ENCODE peak calls at places on chromosomes 1 and 21, in ten cellular contexts. B, Z, G, A, K, R, Y, S, E and P are unnamed samples. For H3K27me3, the result is how much of the 10 kb centered on the place peaks cover.

GRCh38 chr1:100145116-100145515 is 12.2 kb downstream of the TRMT13 start:
- DNase-seq in B (no peak), Z (no peak), G (no peak), A (no peak), K (no peak), R (no peak), Y (no peak), S (no peak), E (no peak), P (no peak)

GRCh38 chr1:31054349-31054748 is 11.2 kb downstream of the PUM1 start:
- DNase-seq in B (no peak), Z (no peak), G (no peak), A (peak), K (no peak), R (no peak), Y (no peak), S (no peak), E (no peak), P (no peak)

GRCh38 chr1:107299521-107299920 is 158.7 kb downstream of the NTNG1 start:
- DNase-seq in B (no peak), Z (no peak), G (no peak), A (no peak), K (no peak), R (no peak), Y (no peak), S (no peak), E (no peak), P (no peak)

GRCh38 chr1:9351654-9352271 is 59.1 kb downstream of the SPSB1 start:
- DNase-seq in B (no peak), Z (no peak), G (no peak), A (no peak), K (no peak), R (peak), Y (no peak), S (no peak), E (peak), P (no peak)

GRCh38 chr1:159924025-159924790 is 1.1 kb downstream of the TAGLN2 start:
- DNase-seq in B (peak), Z (peak), G (peak), A (peak), K (no peak), R (peak), Y (peak), S (peak), E (peak), P (peak)

GRCh38 chr1:240806201-240806745 is 194.3 kb upstream of the GREM2 start:
- DNase-seq in B (no peak), Z (no peak), G (no peak), A (peak), K (no peak), R (no peak), Y (no peak), S (no peak), E (no peak), P (no peak)

GRCh38 chr1:42873670-42874069 is 27.3 kb downstream of the ZNF691 start:
- DNase-seq in B (no peak), Z (no peak), G (no peak), A (no peak), K (no peak), R (no peak), Y (no peak), S (no peak), E (no peak), P (no peak)

GRCh38 chr1:85343612-85344255 is 67.3 kb upstream of the BCL10 start:
- DNase-seq in B (no peak), Z (no peak), G (no peak), A (peak), K (no peak), R (no peak), Y (no peak), S (no peak), E (no peak), P (peak)

GRCh38 chr1:76871355-76871974 is 4.2 kb downstream of the ST6GALNAC5 start:
- DNase-seq in B (no peak), Z (no peak), G (no peak), A (no peak), K (peak), R (no peak), Y (no peak), S (no peak), E (no peak), P (no peak)

GRCh38 chr1:44700573-44700972 is 26.1 kb downstream of the ARMH1 start:
- DNase-seq in B (no peak), Z (no peak), G (no peak), A (no peak), K (no peak), R (no peak), Y (no peak), S (no peak), E (no peak), P (no peak)

GRCh38 chr1:58395355-58395754 is 151.2 kb downstream of the OMA1 start:
- DNase-seq in B (no peak), Z (no peak), G (no peak), A (peak), K (no peak), R (no peak), Y (no peak), S (no peak), E (peak), P (peak)

GRCh38 chr1:153357076-153357852 is 390 bp upstream of the S100A9 start:
- DNase-seq in B (peak), Z (no peak), G (peak), A (no peak), K (no peak), R (peak), Y (peak), S (peak), E (peak), P (peak)

GRCh38 chr1:68112835-68113243 is 62.4 kb upstream of the DIRAS3 start:
- DNase-seq in B (no peak), Z (no peak), G (no peak), A (peak), K (no peak), R (peak), Y (no peak), S (no peak), E (peak), P (no peak)

GRCh38 chr1:62841587-62842169 is 57.7 kb downstream of the ATG4C start:
- DNase-seq in B (no peak), Z (no peak), G (peak), A (peak), K (peak), R (no peak), Y (no peak), S (no peak), E (no peak), P (peak)

GRCh38 chr1:177219458-177220390 is 49.0 kb downstream of the BRINP2 start:
- DNase-seq in B (peak), Z (no peak), G (peak), A (no peak), K (no peak), R (no peak), Y (no peak), S (no peak), E (no peak), P (no peak)

GRCh38 chr1:163056832-163057231 is 12.3 kb upstream of the RGS4 start:
- DNase-seq in B (no peak), Z (no peak), G (no peak), A (peak), K (no peak), R (no peak), Y (no peak), S (no peak), E (no peak), P (no peak)

GRCh38 chr1:25622526-25622925 is 5.9 kb downstream of the MAN1C1 start:
- DNase-seq in B (no peak), Z (no peak), G (no peak), A (no peak), K (no peak), R (no peak), Y (no peak), S (no peak), E (peak), P (no peak)

GRCh38 chr1:176604461-176604860 is 141.5 kb downstream of the PAPPA2 start:
- DNase-seq in B (no peak), Z (no peak), G (no peak), A (no peak), K (no peak), R (no peak), Y (no peak), S (no peak), E (no peak), P (no peak)

GRCh38 chr1:43053040-43053439 is 94.4 kb upstream of the SLC2A1 start:
- DNase-seq in B (no peak), Z (no peak), G (no peak), A (no peak), K (no peak), R (no peak), Y (no peak), S (no peak), E (no peak), P (no peak)

GRCh38 chr1:216422821-216423529 is at the start of gene USH2A:
- DNase-seq in B (no peak), Z (no peak), G (peak), A (no peak), K (no peak), R (no peak), Y (no peak), S (no peak), E (peak), P (no peak)

GRCh38 chr1:21931171-21932093 is 5.7 kb downstream of the HSPG2 start:
- DNase-seq in B (peak), Z (no peak), G (no peak), A (peak), K (no peak), R (peak), Y (peak), S (peak), E (peak), P (peak)

GRCh38 chr1:186218661-186219352 is 156.2 kb downstream of the TPR start:
- DNase-seq in B (no peak), Z (no peak), G (no peak), A (no peak), K (no peak), R (no peak), Y (no peak), S (no peak), E (no peak), P (no peak)

GRCh38 chr1:52060822-52061221 is 4.7 kb downstream of the BTF3L4 start:
- DNase-seq in B (no peak), Z (no peak), G (no peak), A (no peak), K (no peak), R (no peak), Y (no peak), S (no peak), E (no peak), P (no peak)

GRCh38 chr1:97332716-97333115 is 588.1 kb downstream of the DPYD start:
- DNase-seq in B (no peak), Z (no peak), G (no peak), A (peak), K (no peak), R (no peak), Y (no peak), S (no peak), E (no peak), P (no peak)

GRCh38 chr21:46347791-46348381 is 23.9 kb downstream of the PCNT start:
- DNase-seq in B (no peak), Z (no peak), G (no peak), A (peak), K (no peak), R (no peak), Y (no peak), S (no peak), E (peak), P (peak)

GRCh38 chr1:147534386-147534785 is 6.9 kb upstream of the BCL9 start:
- DNase-seq in B (no peak), Z (no peak), G (no peak), A (peak), K (no peak), R (no peak), Y (no peak), S (no peak), E (no peak), P (no peak)

GRCh38 chr1:240732390-240732789 is 120.4 kb upstream of the GREM2 start:
- DNase-seq in B (no peak), Z (no peak), G (no peak), A (peak), K (no peak), R (no peak), Y (no peak), S (no peak), E (no peak), P (no peak)

GRCh38 chr1:29322861-29323585 is 86.7 kb downstream of the PTPRU start:
- DNase-seq in B (no peak), Z (no peak), G (no peak), A (no peak), K (no peak), R (no peak), Y (peak), S (no peak), E (no peak), P (no peak)

GRCh38 chr1:237911911-237912310 is 21.2 kb upstream of the ZP4 start:
- DNase-seq in B (no peak), Z (no peak), G (no peak), A (no peak), K (no peak), R (no peak), Y (no peak), S (no peak), E (no peak), P (no peak)

GRCh38 chr1:100785399-100786082 is 66.0 kb downstream of the VCAM1 start:
- DNase-seq in B (no peak), Z (no peak), G (no peak), A (peak), K (no peak), R (no peak), Y (no peak), S (no peak), E (no peak), P (peak)

DNA sequence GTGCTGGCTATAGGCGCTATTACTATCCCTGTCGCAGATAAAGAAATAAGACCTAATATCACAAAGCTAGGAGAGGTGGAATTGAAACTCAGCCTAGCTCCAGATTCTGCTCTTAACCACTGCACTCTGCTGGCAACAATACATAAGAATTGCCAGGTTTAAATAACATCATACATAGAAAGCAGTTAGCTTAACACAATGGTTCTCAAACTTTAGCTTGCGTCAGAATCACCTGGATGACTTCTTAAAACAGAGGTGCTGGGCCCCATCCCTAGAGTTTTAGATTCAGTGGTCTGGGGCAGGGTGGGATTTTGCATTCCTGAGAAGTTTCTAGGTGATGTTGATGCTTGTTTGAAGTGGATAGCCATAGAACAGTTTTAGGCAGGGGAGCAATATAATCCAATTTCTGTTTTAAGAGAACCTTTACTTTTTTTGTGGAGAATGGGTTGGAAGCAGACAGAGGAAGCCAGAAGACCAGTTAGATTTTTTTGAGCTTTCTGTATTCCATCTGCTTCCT is 1.1 kb upstream of the POMGNT1 start:
- DNase-seq in B (no peak), Z (no peak), G (no peak), A (no peak), K (no peak), R (no peak), Y (no peak), S (no peak), E (no peak), P (no peak)
- H3K4me3 ChIP-seq in B (no peak), Z (peak), G (no peak), A (peak), K (peak), R (no peak), Y (peak), S (peak), E (peak), P (peak)

DNA sequence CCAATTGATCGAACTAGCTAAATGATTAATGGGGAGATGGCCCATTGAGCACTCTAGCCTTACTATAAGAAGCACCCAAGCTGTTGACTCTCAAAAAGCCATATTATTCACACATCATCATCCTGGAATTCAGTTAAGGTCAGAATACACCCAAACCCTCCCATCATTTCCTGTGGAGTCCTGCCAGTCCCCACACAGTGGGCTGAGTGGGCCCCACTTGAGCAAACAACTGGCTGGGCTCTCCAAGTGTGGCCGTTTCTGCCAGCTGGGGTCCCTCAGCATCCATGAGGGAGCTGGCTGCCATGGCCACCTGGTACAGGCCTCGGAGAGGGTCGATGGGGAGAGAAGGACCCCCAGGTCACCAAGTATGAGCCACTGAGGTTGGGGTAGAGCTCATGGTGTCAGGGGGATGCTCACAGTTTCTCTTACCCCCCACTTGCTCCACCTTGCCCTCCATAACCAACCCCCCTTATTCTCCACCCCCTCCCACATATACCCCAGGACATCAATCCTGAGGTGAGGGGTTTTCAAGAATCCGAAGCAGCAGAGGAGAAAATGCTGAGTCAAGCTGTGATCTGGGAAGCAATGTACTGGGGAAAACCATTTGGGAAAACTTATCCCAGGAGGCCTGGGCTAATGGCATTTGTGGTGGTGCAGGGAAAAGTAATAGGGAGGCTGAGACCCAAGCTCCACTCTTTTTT is 60.3 kb downstream of the UBE2T start:
- DNase-seq in B (no peak), Z (no peak), G (peak), A (peak), K (no peak), R (no peak), Y (no peak), S (no peak), E (no peak), P (peak)
- H3K27ac ChIP-seq in B (no peak), Z (no peak), G (no peak), A (no peak), K (no peak), R (no peak), Y (peak), S (peak), E (no peak), P (peak)

DNA sequence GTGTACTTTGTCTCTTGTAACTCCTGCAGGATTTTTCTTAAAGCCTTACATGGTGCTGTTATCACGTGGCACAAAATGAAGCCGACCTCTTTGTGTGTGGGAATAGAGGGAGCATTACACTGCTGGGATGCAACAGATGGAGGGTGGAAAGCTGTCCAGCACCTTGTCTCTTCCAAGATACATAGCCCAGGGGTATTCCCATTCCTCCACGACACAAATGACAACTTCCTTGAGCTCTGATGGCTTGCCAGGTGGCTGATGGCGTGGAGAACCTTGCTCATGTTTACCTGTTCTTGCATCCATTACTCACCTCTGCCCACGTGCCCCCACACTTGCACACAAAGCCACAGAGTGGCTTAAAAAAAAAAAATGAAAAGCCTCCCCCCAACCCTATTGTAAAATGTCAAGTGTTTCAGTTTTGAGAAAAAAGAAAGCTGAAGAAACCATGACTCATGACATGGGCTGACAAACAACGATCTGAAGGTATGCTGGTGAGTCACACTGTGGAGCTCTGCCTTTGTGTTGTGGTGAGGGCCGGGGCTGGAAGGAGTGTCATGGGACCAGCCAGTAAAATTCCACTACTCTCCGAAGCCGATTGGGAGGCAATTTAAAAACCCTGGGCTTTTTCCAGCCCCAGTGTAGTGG is 32.0 kb upstream of the ATP5PO start:
- DNase-seq in B (peak), Z (peak), G (no peak), A (peak), K (peak), R (peak), Y (peak), S (peak), E (peak), P (peak)
- H3K27me3 ChIP-seq in B (under half), Z (under half), G (half or more), A (under half), K (under half), R (under half), Y (under half), S (under half), E (under half), P (under half)

GRCh38 chr1:20484526-20485462 is 1.2 kb downstream of the CAMK2N1 start:
- DNase-seq in B (no peak), Z (no peak), G (peak), A (peak), K (no peak), R (peak), Y (peak), S (no peak), E (peak), P (no peak)
- H3K4me3 ChIP-seq in B (peak), Z (peak), G (peak), A (peak), K (no peak), R (peak), Y (peak), S (peak), E (peak), P (peak)